ENCODE peak calls at places on chromosomes 4 and X, in seven cellular contexts. X is neuronal stem cell, O is HCT116, S is H1, H is GM23338, F is K562, L is keratinocyte. J is an unnamed sample.

GRCh38 chr4:132328761-132329160 is 820.3 kb upstream of the PCDH10 start:
- DNase-seq in L (no peak), F (no peak), S (no peak), X (no peak), O (no peak), H (no peak), J (no peak)

GRCh38 chr4:82851902-82852750 is 38.8 kb downstream of the SEC31A start:
- DNase-seq in H (peak), L (no peak), O (peak), F (peak), S (no peak), X (peak), J (no peak)

GRCh38 chr4:6942238-6942800 is 32.7 kb downstream of the TBC1D14 start:
- DNase-seq in X (no peak), L (peak), F (peak), H (no peak), O (peak), S (no peak), J (peak)

GRCh38 chr4:81723927-81724587 is 252.3 kb upstream of the RASGEF1B start:
- DNase-seq in F (no peak), H (no peak), L (no peak), S (no peak), X (no peak), O (no peak), J (no peak)

GRCh38 chrX:107449490-107450175 is at the start of gene FRMPD3:
- DNase-seq in X (peak), S (no peak), L (no peak), F (no peak), H (peak), O (no peak), J (peak)

GRCh38 chr4:53640576-53641459 is 49.5 kb upstream of the LNX1 start:
- DNase-seq in S (no peak), O (no peak), H (no peak), X (peak), F (no peak), L (no peak), J (no peak)

GRCh38 chrX:14409341-14409740 is 120.0 kb upstream of the GLRA2 start:
- DNase-seq in O (no peak), F (no peak), S (no peak), H (no peak), X (no peak), L (peak), J (no peak)

GRCh38 chr4:123477804-123478209 is 81.2 kb downstream of the SPRY1 start:
- DNase-seq in F (no peak), H (no peak), L (no peak), O (no peak), X (no peak), S (no peak), J (no peak)

GRCh38 chr4:100366213-100366612 is 151.6 kb downstream of the EMCN start:
- DNase-seq in H (peak), F (no peak), X (no peak), L (no peak), S (no peak), O (no peak), J (no peak)

GRCh38 chr4:78710536-78710935 is 65.6 kb upstream of the BMP2K start:
- DNase-seq in X (no peak), O (peak), F (no peak), L (peak), H (no peak), S (no peak), J (peak)

GRCh38 chr4:1195109-1195671 is 22.8 kb upstream of the SPON2 start:
- DNase-seq in F (no peak), H (no peak), X (no peak), S (peak), O (no peak), L (no peak), J (peak)

GRCh38 chr4:48017108-48017527 is 546 bp downstream of the NIPAL1 start:
- DNase-seq in S (peak), X (peak), F (peak), L (peak), H (peak), O (peak), J (peak)

GRCh38 chrX:46755656-46756055 is 3.3 kb downstream of the SLC9A7 start:
- DNase-seq in O (no peak), L (no peak), F (no peak), X (no peak), H (no peak), S (no peak), J (no peak)

GRCh38 chr4:162116085-162116784 is 47.6 kb downstream of the FSTL5 start:
- DNase-seq in L (no peak), S (no peak), F (no peak), H (peak), X (peak), O (no peak), J (no peak)

GRCh38 chrX:16666541-16666940 is 16.6 kb downstream of the S100G start:
- DNase-seq in O (no peak), L (no peak), F (no peak), H (no peak), X (no peak), S (no peak), J (peak)

GRCh38 chr4:151771664-151772063 is 10.9 kb upstream of the GATB start:
- DNase-seq in L (no peak), X (no peak), O (no peak), F (no peak), H (no peak), S (no peak), J (no peak)

GRCh38 chr4:166493828-166494432 is 620.9 kb downstream of the TLL1 start:
- DNase-seq in X (no peak), S (no peak), F (no peak), L (no peak), H (no peak), O (no peak), J (no peak)

GRCh38 chr4:161828061-161828460 is 335.7 kb downstream of the FSTL5 start:
- DNase-seq in H (no peak), X (no peak), O (no peak), F (no peak), L (no peak), S (no peak), J (no peak)

GRCh38 chrX:107748490-107748889 is 27.1 kb downstream of the TSC22D3 start:
- DNase-seq in L (no peak), O (no peak), H (no peak), X (no peak), F (no peak), S (no peak), J (no peak)

GRCh38 chrX:1165535-1166196 is 46.8 kb downstream of the CRLF2 start:
- DNase-seq in O (no peak), X (no peak), H (no peak), F (no peak), S (peak), L (no peak), J (peak)
- H2AFZ ChIP-seq in O (no peak), X (peak), H (no peak), F (no peak), S (no peak), L (no peak), J (no peak)

GRCh38 chr4:40856836-40857362 is 107.1 kb downstream of the NSUN7 start:
- DNase-seq in X (peak), O (no peak), H (peak), L (no peak), S (peak), F (peak), J (peak)
- H2AFZ ChIP-seq in X (peak), O (no peak), H (peak), L (peak), S (peak), F (no peak), J (no peak)

GRCh38 chr4:114077610-114078009 is 98.2 kb upstream of the ARSJ start:
- DNase-seq in X (no peak), F (no peak), S (no peak), H (no peak), O (peak), L (no peak), J (peak)
- H2AFZ ChIP-seq in X (no peak), F (no peak), S (no peak), H (no peak), O (peak), L (no peak), J (peak)

DNA sequence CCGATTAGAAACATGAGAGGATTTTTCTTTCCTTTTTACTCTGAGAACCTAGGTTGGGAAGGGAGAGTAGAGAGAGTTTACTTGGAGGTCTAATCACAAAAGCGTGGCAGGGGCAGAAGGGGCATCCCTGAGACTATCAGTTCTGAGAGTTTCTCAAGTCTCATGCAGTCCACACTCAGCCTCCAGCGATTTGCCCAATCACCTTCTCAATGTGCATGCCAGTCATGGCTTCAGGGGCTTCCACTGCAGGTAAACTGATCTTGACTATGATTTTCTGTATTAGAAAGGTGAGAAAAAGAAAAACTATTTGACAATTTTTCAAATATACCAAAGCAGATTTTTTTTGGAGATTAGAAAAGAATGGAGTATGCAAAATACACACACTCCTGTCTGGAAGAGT is 617.1 kb upstream of the ZFP42 start:
- DNase-seq in X (no peak), H (no peak), L (no peak), S (no peak), F (no peak), O (no peak), J (no peak)
- H2AFZ ChIP-seq in X (no peak), H (no peak), L (no peak), S (no peak), F (no peak), O (no peak), J (no peak)

DNA sequence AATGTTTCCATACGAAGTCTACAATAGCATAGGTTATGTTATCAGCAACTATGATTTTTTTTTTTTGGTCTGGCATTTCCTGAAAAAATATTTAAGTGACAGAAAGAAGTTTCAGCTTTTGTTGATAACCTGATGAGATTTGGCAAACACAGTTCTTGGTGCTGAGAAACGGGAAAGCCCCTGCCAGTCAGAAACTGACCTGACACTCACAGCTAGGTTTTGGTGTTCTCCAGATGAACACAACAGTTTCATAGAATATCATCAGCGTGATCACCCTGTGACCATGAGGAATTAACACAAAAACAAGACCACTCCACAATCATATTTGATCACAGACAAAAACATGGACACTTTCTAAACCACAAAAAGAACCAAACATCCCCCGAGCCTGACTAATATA is 152.5 kb upstream of the DCAF8L1 start:
- DNase-seq in S (no peak), H (no peak), X (no peak), O (no peak), F (no peak), L (no peak), J (no peak)
- H2AFZ ChIP-seq in S (no peak), H (no peak), X (no peak), O (no peak), F (no peak), L (no peak), J (no peak)

GRCh38 chrX:101973066-101973465 is 41.2 kb upstream of the ZMAT1 start:
- DNase-seq in O (no peak), S (no peak), X (no peak), F (no peak), L (no peak), H (no peak), J (no peak)
- H2AFZ ChIP-seq in O (no peak), S (no peak), X (no peak), F (no peak), L (no peak), H (no peak), J (no peak)